ENCODE peak calls at places on chromosomes 12 and 14, in five cellular contexts. L, O, X, D and C are unnamed samples.

GRCh38 chr12:55932546-55932919 is 1.6 kb downstream of the DGKA start:
- DNase-seq in O (no peak), D (no peak), L (peak), X (peak), C (no peak)

GRCh38 chr12:89960011-89960507 is 251.4 kb upstream of the ATP2B1 start:
- DNase-seq in D (no peak), O (no peak), L (no peak), X (no peak), C (no peak)

GRCh38 chr12:67068773-67069450 is 200.2 kb upstream of the CAND1 start:
- DNase-seq in D (peak), X (peak), O (no peak), L (peak), C (no peak)

GRCh38 chr14:99441157-99441870 is 39.3 kb downstream of the SETD3 start:
- DNase-seq in O (no peak), X (no peak), D (no peak), L (no peak), C (no peak)

GRCh38 chr12:89236237-89236636 is 116.1 kb downstream of the DUSP6 start:
- DNase-seq in D (no peak), X (no peak), O (no peak), L (peak), C (no peak)

GRCh38 chr12:50720085-50720484 is 43.8 kb upstream of the ATF1 start:
- DNase-seq in D (no peak), O (no peak), X (no peak), L (peak), C (no peak)

GRCh38 chr12:111488271-111488670 is 82.5 kb downstream of the SH2B3 start:
- DNase-seq in D (no peak), X (no peak), O (no peak), L (no peak), C (no peak)

GRCh38 chr14:54251356-54251755 is 145.5 kb upstream of the CDKN3 start:
- DNase-seq in D (no peak), X (no peak), L (peak), O (no peak), C (no peak)

GRCh38 chr12:113955109-113955970 is 10.8 kb downstream of the RBM19 start:
- DNase-seq in X (no peak), L (no peak), O (no peak), D (no peak), C (no peak)

GRCh38 chr14:101791919-101792572 is 30.5 kb downstream of the PPP2R5C start:
- DNase-seq in O (no peak), D (peak), L (peak), X (no peak), C (no peak)

GRCh38 chr12:67456281-67456918 is 187.2 kb downstream of the CAND1 start:
- DNase-seq in O (no peak), L (peak), X (no peak), D (peak), C (peak)

GRCh38 chr12:89544730-89545184 is 18.9 kb upstream of the POC1B start:
- DNase-seq in X (no peak), O (no peak), D (no peak), L (peak), C (peak)

GRCh38 chr14:43795600-43796228 is 711.4 kb downstream of the FSCB start:
- DNase-seq in L (no peak), X (no peak), D (no peak), O (no peak), C (no peak)

GRCh38 chr12:127064207-127064606 is 1202.8 kb upstream of the TMEM132C start:
- DNase-seq in D (no peak), L (no peak), X (no peak), O (no peak), C (no peak)

GRCh38 chr14:73740921-73741326 is 26.7 kb upstream of the PNMA1 start:
- DNase-seq in X (no peak), L (peak), O (no peak), D (no peak), C (no peak)

GRCh38 chr12:67486671-67487070 is 161.9 kb upstream of the DYRK2 start:
- DNase-seq in D (no peak), O (no peak), L (no peak), X (no peak), C (no peak)